ENCODE peak calls at places on chromosomes 7 and 10, in six cellular contexts. X, Z, V, Q, E and W are unnamed samples.

GRCh38 chr7:138167222-138167621 is 91.0 kb downstream of the AKR1D1 start:
- DNase-seq in E (no peak), Q (no peak), X (no peak), Z (no peak), V (no peak), W (no peak)

GRCh38 chr7:70306173-70306572 is 707.9 kb downstream of the AUTS2 start:
- DNase-seq in X (no peak), V (no peak), E (no peak), Z (no peak), Q (peak; percentile 19), W (no peak)

GRCh38 chr7:77157446-77157845 is 35.0 kb downstream of the CCDC146 start:
- DNase-seq in Q (no peak), E (no peak), V (no peak), X (no peak), Z (no peak), W (no peak)

GRCh38 chr7:47777531-47778152 is 170.6 kb downstream of the PKD1L1 start:
- DNase-seq in X (no peak), E (no peak), V (peak; percentile 80), Q (no peak), Z (no peak), W (no peak)

GRCh38 chr10:117499248-117500105 is 43.1 kb upstream of the EMX2 start:
- DNase-seq in X (no peak), V (no peak), E (no peak), Z (no peak), Q (no peak), W (no peak)

GRCh38 chr7:1672851-1673486 is 2.9 kb downstream of the ELFN1 start:
- DNase-seq in Z (no peak), E (no peak), Q (no peak), X (no peak), V (no peak), W (no peak)

GRCh38 chr10:14688606-14689005 is 86.1 kb downstream of the FAM107B start:
- DNase-seq in Z (peak; percentile 89), E (no peak), Q (peak; percentile 57), V (no peak), X (no peak), W (no peak)

GRCh38 chr7:140013676-140014075 is 49.1 kb downstream of the PARP12 start:
- DNase-seq in V (no peak), Q (no peak), Z (no peak), X (no peak), E (no peak), W (no peak)

GRCh38 chr10:31697271-31698168 is 231.1 kb downstream of the ARHGAP12 start:
- DNase-seq in Q (peak; percentile 87), V (peak; percentile 54), Z (peak; percentile 85), E (no peak), X (no peak), W (no peak)

GRCh38 chr7:90817846-90818245 is 221.7 kb downstream of the CDK14 start:
- DNase-seq in Z (no peak), Q (no peak), V (no peak), E (no peak), X (no peak), W (no peak)

GRCh38 chr7:103915958-103916357 is 73.5 kb downstream of the RELN start:
- DNase-seq in V (no peak), Z (peak; percentile 74), X (no peak), Q (no peak), E (no peak), W (no peak)

GRCh38 chr7:19248681-19249080 is 103.5 kb upstream of the FERD3L start:
- DNase-seq in E (no peak), Z (peak; percentile 70), X (no peak), Q (peak; percentile 11), V (no peak), W (no peak)

GRCh38 chr7:154879629-154880028 is 123.3 kb downstream of the PAXIP1 start:
- DNase-seq in X (no peak), Z (no peak), E (no peak), V (no peak), Q (no peak), W (no peak)

GRCh38 chr10:73983096-73984047 is 14.5 kb upstream of the VCL start:
- DNase-seq in X (no peak), V (no peak), E (no peak), Z (no peak), Q (no peak), W (no peak)

GRCh38 chr7:92824901-92825480 is 11.4 kb downstream of the CDK6 start:
- DNase-seq in V (no peak), X (no peak), E (no peak), Z (no peak), Q (no peak), W (no peak)

GRCh38 chr7:16271990-16272665 is 149.2 kb downstream of the CRPPA start:
- DNase-seq in V (no peak), E (no peak), Z (peak; percentile 8), X (no peak), Q (no peak), W (peak; percentile 2)

GRCh38 chr7:99078416-99078815 is 65.5 kb downstream of the SMURF1 start:
- DNase-seq in X (no peak), E (no peak), V (no peak), Z (no peak), Q (no peak), W (no peak)

GRCh38 chr7:121076350-121077164 is 88.0 kb downstream of the CPED1 start:
- DNase-seq in Q (peak; percentile 79), Z (peak; percentile 93), E (no peak), X (no peak), V (no peak), W (no peak)

GRCh38 chr7:44244282-44244681 is 43.5 kb downstream of the YKT6 start:
- DNase-seq in Z (no peak), Q (peak; percentile 17), E (peak; percentile 66), X (peak; percentile 66), V (no peak), W (peak; percentile 17)

GRCh38 chr10:79346388-79347225 is 662 bp upstream of the PPIF start:
- DNase-seq in X (peak; percentile 67), E (peak; percentile 54), Z (no peak), V (no peak), Q (no peak), W (no peak)

GRCh38 chr7:2379821-2380450 is 23.5 kb upstream of the CHST12 start:
- DNase-seq in Z (no peak), E (no peak), V (no peak), Q (no peak), X (no peak), W (no peak)

GRCh38 chr7:64947252-64948000 is 43.4 kb downstream of the ZNF117 start:
- DNase-seq in X (peak; percentile 45), Q (no peak), V (no peak), Z (no peak), E (peak; percentile 67), W (peak; percentile 3)

GRCh38 chr7:22093936-22094335 is 148.2 kb upstream of the CDCA7L start:
- DNase-seq in E (no peak), Z (no peak), X (no peak), Q (no peak), V (no peak), W (no peak)

GRCh38 chr7:22093003-22093402 is 147.3 kb upstream of the CDCA7L start:
- DNase-seq in Z (no peak), Q (no peak), E (no peak), X (no peak), V (no peak), W (no peak)

GRCh38 chr7:22090107-22090506 is 144.4 kb upstream of the CDCA7L start:
- DNase-seq in Z (no peak), X (no peak), V (no peak), Q (no peak), E (no peak), W (no peak)

GRCh38 chr7:22090512-22090911 is 144.8 kb upstream of the CDCA7L start:
- DNase-seq in Q (no peak), Z (no peak), V (no peak), E (no peak), X (no peak), W (no peak)

GRCh38 chr7:22094413-22095304 is 149.0 kb upstream of the CDCA7L start:
- DNase-seq in E (no peak), Q (peak; percentile 2), X (no peak), Z (peak; percentile 10), V (no peak), W (no peak)
- H3K14ac ChIP-seq in E (no peak overlapping the region), Q (no peak overlapping the region), X (no peak overlapping the region), Z (no peak overlapping the region), V (no peak overlapping the region), W (no peak overlapping the region)

GRCh38 chr7:133984023-133984422 is 143.1 kb upstream of the LRGUK start:
- DNase-seq in X (no peak), V (no peak), E (no peak), Z (no peak), Q (no peak), W (no peak)
- H3K18ac ChIP-seq in X (no peak overlapping the region), V (no peak overlapping the region), E (no peak overlapping the region), Z (no peak overlapping the region), Q (no peak overlapping the region), W (no peak overlapping the region)

GRCh38 chr10:22779331-22780019 is 65.1 kb upstream of the PIP4K2A start:
- DNase-seq in Q (no peak), Z (no peak), X (no peak), V (no peak), E (no peak), W (no peak)

GRCh38 chr10:22784668-22785067 is 70.3 kb upstream of the PIP4K2A start:
- DNase-seq in X (no peak), Q (no peak), Z (no peak), V (no peak), E (no peak), W (no peak)

GRCh38 chr10:22783807-22784206 is 69.4 kb upstream of the PIP4K2A start:
- DNase-seq in Z (no peak), E (no peak), V (no peak), Q (no peak), X (no peak), W (no peak)
- H3K14ac ChIP-seq in Z (no peak overlapping the region), E (no peak overlapping the region), V (no peak overlapping the region), Q (no peak overlapping the region), X (no peak overlapping the region), W (no peak overlapping the region)

GRCh38 chr7:42730621-42731020 is 181.2 kb downstream of the C7orf25 start:
- DNase-seq in X (no peak), Z (no peak), E (no peak), V (no peak), Q (no peak), W (no peak)

GRCh38 chr7:42722198-42722597 is 189.7 kb downstream of the C7orf25 start:
- DNase-seq in X (no peak), Q (no peak), V (no peak), Z (no peak), E (no peak), W (no peak)

GRCh38 chr7:42722726-42723125 is 189.1 kb downstream of the C7orf25 start:
- DNase-seq in Q (no peak), V (no peak), Z (no peak), E (no peak), X (no peak), W (no peak)

GRCh38 chr7:42720871-42721835 is 190.7 kb downstream of the C7orf25 start:
- DNase-seq in Z (no peak), V (no peak), E (no peak), X (no peak), Q (peak; percentile 23), W (peak; percentile 39)

DNA sequence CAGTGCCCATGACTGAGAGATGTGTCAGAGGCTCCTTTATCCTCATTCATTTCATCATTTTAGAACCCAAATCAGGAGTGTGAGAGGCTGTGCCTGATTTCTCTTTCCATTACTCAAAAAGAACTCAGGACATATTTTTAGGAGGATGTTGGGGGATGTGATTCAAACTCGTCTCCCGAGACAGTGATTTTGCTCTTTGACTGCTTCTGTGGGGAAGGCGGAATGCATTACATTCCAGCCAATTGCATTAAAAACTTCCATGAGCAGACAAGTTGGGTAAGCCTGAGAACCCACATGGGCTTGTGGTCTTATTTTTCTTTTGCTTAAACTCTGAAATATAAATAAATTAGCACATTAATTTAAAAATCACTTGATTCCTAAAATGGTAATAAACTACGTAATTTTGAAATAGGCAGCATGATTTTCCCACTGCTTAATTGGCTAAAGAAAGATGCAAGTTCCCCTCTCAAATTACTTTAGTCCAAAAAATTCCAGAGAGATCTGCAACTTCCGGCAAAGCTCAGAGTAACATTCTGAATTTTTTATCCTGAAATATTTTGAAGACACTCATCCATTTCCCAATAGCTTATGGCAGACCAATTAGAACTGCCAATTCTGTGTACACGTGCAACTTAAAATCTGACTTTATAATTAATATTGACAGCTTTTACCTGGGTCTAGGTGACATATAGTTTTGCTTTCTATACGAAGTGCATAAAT is 185.6 kb downstream of the C7orf25 start:
- DNase-seq in Z (no peak), X (no peak), E (no peak), V (no peak), Q (peak; percentile 5), W (no peak)
- H3K18ac ChIP-seq in Z (no peak overlapping the region), X (no peak overlapping the region), E (no peak overlapping the region), V (no peak overlapping the region), Q (no peak overlapping the region), W (no peak overlapping the region)